ENCODE peak calls at places on chromosomes 2 and 18, in four cellular contexts. S is NCI-H526 treated with DMSO at 0.1 percent for 48 hours, A is activated T-cell treated with anti-CD3 and anti-CD28 coated beads for 24 hours, U is left ventricle myocardium superior. Y is an unnamed sample.

GRCh38 chr2:98769784-98770183 is 38.9 kb upstream of the MGAT4A start:
- DNase-seq in S (peak), A (no peak), U (no peak), Y (peak)

GRCh38 chr2:63364866-63365265 is 223.4 kb downstream of the WDPCP start:
- DNase-seq in S (peak), A (no peak), U (no peak), Y (no peak)

GRCh38 chr2:27225526-27225925 is 8.4 kb downstream of the CAD start:
- DNase-seq in S (no peak), A (no peak), U (no peak), Y (no peak)

GRCh38 chr18:49459404-49460171 is 857 bp downstream of the DYM start:
- DNase-seq in S (peak), A (peak), U (no peak), Y (no peak)

GRCh38 chr2:222797308-222797707 is 63.5 kb upstream of the ACSL3 start:
- DNase-seq in S (no peak), A (no peak), U (no peak), Y (no peak)

GRCh38 chr2:237841051-237841450 is 18.4 kb upstream of the RAMP1 start:
- DNase-seq in S (no peak), A (no peak), U (no peak), Y (no peak)

GRCh38 chr2:218095853-218096252 is 26.8 kb downstream of the RUFY4 start:
- DNase-seq in S (no peak), A (no peak), U (no peak), Y (no peak)

GRCh38 chr2:19989342-19989680 is 594 bp downstream of the WDR35 start:
- DNase-seq in S (no peak), A (no peak), U (no peak), Y (no peak)

GRCh38 chr2:135985018-135985825 is at the start of gene DARS1:
- DNase-seq in S (peak), A (peak), U (peak), Y (peak)

GRCh38 chr2:220891405-220891804 is 680.7 kb downstream of the EPHA4 start:
- DNase-seq in S (no peak), A (no peak), U (no peak), Y (no peak)

GRCh38 chr18:22556271-22556990 is 138.7 kb upstream of the CTAGE1 start:
- DNase-seq in S (no peak), A (no peak), U (peak), Y (no peak)

GRCh38 chr2:71460595-71461303 is 7.4 kb downstream of the DYSF start:
- DNase-seq in S (no peak), A (no peak), U (peak), Y (no peak)

GRCh38 chr18:54923339-54923956 is 35.8 kb downstream of the CCDC68 start:
- DNase-seq in S (no peak), A (no peak), U (no peak), Y (no peak)